ENCODE peak calls at places on chromosomes 12 and 14, in seven cellular contexts. U, L, Q, W, V, C and B are unnamed samples.

GRCh38 chr12:62305778-62306177 is 45.6 kb downstream of the USP15 start:
- DNase-seq in U (no peak), L (no peak), Q (no peak), W (no peak), V (no peak), C (no peak), B (no peak)

GRCh38 chr12:97082029-97082428 is 175.0 kb downstream of the NEDD1 start:
- DNase-seq in U (no peak), L (no peak), Q (no peak), W (no peak), V (no peak), C (no peak), B (no peak)

GRCh38 chr14:57501039-57501557 is 7.4 kb upstream of the CCDC198 start:
- DNase-seq in U (no peak), L (no peak), Q (no peak), W (no peak), V (no peak), C (no peak), B (no peak)

GRCh38 chr12:124369055-124369900 is 74.4 kb downstream of the RFLNA start:
- DNase-seq in U (no peak), L (no peak), Q (peak), W (peak), V (no peak), C (peak), B (no peak)

GRCh38 chr12:110728628-110729027 is 14.1 kb downstream of the PPP1CC start:
- DNase-seq in U (no peak), L (no peak), Q (no peak), W (no peak), V (no peak), C (no peak), B (no peak)

GRCh38 chr14:20278414-20278813 is 27.3 kb downstream of the TTC5 start:
- DNase-seq in U (no peak), L (no peak), Q (no peak), W (no peak), V (no peak), C (no peak), B (no peak)

GRCh38 chr12:50589650-50590435 is 85.1 kb downstream of the DIP2B start:
- DNase-seq in U (no peak), L (no peak), Q (peak), W (no peak), V (no peak), C (no peak), B (no peak)

GRCh38 chr14:76985540-76986260 is 42.8 kb downstream of the IRF2BPL start:
- DNase-seq in U (no peak), L (no peak), Q (no peak), W (no peak), V (no peak), C (peak), B (no peak)

GRCh38 chr12:97573901-97574300 is 111.3 kb downstream of the RMST start:
- DNase-seq in U (no peak), L (no peak), Q (no peak), W (no peak), V (no peak), C (no peak), B (no peak)

GRCh38 chr12:113134521-113134951 is 1.0 kb downstream of the RASAL1 start:
- DNase-seq in U (no peak), L (no peak), Q (no peak), W (no peak), V (no peak), C (no peak), B (no peak)

GRCh38 chr12:123808167-123808566 is 46.1 kb downstream of the DNAH10 start:
- DNase-seq in U (peak), L (no peak), Q (no peak), W (no peak), V (no peak), C (peak), B (no peak)

GRCh38 chr12:32949815-32950214 is 53.2 kb upstream of the PKP2 start:
- DNase-seq in U (no peak), L (no peak), Q (no peak), W (no peak), V (no peak), C (peak), B (no peak)

GRCh38 chr14:36383674-36384421 is 63.4 kb upstream of the MBIP start:
- DNase-seq in U (no peak), L (no peak), Q (peak), W (peak), V (no peak), C (no peak), B (no peak)

GRCh38 chr12:53743277-53744129 is 8.3 kb downstream of the CISTR start:
- DNase-seq in U (peak), L (peak), Q (peak), W (peak), V (no peak), C (peak), B (no peak)

GRCh38 chr14:104647467-104648063 is 41.9 kb upstream of the INF2 start:
- DNase-seq in U (no peak), L (no peak), Q (no peak), W (no peak), V (no peak), C (no peak), B (no peak)

GRCh38 chr12:8948711-8949524 is 527 bp downstream of the M6PR start:
- DNase-seq in U (peak), L (peak), Q (no peak), W (peak), V (no peak), C (peak), B (no peak)

GRCh38 chr12:95231190-95231589 is 13.6 kb downstream of the VEZT start:
- DNase-seq in U (no peak), L (no peak), Q (no peak), W (no peak), V (no peak), C (no peak), B (no peak)

GRCh38 chr12:2376855-2377657 is 324.3 kb downstream of the CACNA1C start:
- DNase-seq in U (no peak), L (no peak), Q (no peak), W (no peak), V (no peak), C (peak), B (no peak)